ENCODE peak calls at places on chromosome 17, in six cellular contexts. G is left lung, Z is AG10803, X is heart left ventricle, E is fibroblast of pulmonary artery, P is adrenal gland. L is an unnamed sample.
A peak's percentile ranks its signal among the peaks of the same experiment; 100 is the strongest.

GRCh38 chr17:42744283-42744805 is 496 bp downstream of the EZH1 start:
- DNase-seq in Z (peak; percentile 56), E (peak; percentile 44), P (peak; percentile 78), X (peak; percentile 84), G (peak; percentile 81), L (peak; percentile 38)

GRCh38 chr17:67328026-67328425 is 38.4 kb downstream of the PSMD12 start:
- DNase-seq in E (no peak), X (no peak), P (no peak), Z (no peak), G (no peak), L (no peak)

GRCh38 chr17:49955157-49955556 is 13.8 kb upstream of the DLX4 start:
- DNase-seq in P (no peak), E (no peak), X (no peak), G (no peak), Z (no peak), L (no peak)

GRCh38 chr17:330993-331701 is 21.5 kb downstream of the RPH3AL start:
- DNase-seq in E (no peak), X (peak; percentile 83), G (no peak), Z (no peak), P (peak; percentile 67), L (no peak)

GRCh38 chr17:76009969-76010661 is 9.5 kb downstream of the CDK3 start:
- DNase-seq in X (no peak), P (no peak), Z (no peak), G (no peak), E (no peak), L (no peak)

GRCh38 chr17:32815460-32815859 is 61.5 kb downstream of the MYO1D start:
- DNase-seq in Z (no peak), E (no peak), G (no peak), X (no peak), P (no peak), L (no peak)

GRCh38 chr17:9432121-9432866 is 143.3 kb downstream of the STX8 start:
- DNase-seq in G (no peak), P (no peak), E (no peak), X (no peak), Z (peak; percentile 71), L (no peak)

GRCh38 chr17:17535957-17536356 is 39.8 kb upstream of the RASD1 start:
- DNase-seq in G (peak; percentile 77), P (peak; percentile 94), Z (peak; percentile 78), X (peak; percentile 89), E (peak; percentile 21), L (no peak)

GRCh38 chr17:33778505-33779398 is 476.3 kb upstream of the CCL2 start:
- DNase-seq in X (peak; percentile 31), E (peak; percentile 76), Z (peak; percentile 65), P (peak; percentile 36), G (no peak), L (peak; percentile 68)

GRCh38 chr17:172401-172800 is 9.0 kb downstream of the DOC2B start:
- DNase-seq in X (no peak), Z (no peak), P (no peak), G (no peak), E (no peak), L (no peak)

GRCh38 chr17:49834118-49834743 is 13.6 kb downstream of the TAC4 start:
- DNase-seq in X (no peak), P (no peak), E (no peak), Z (no peak), G (no peak), L (no peak)

GRCh38 chr17:64653985-64654355 is 8.1 kb downstream of the SMURF2 start:
- DNase-seq in G (no peak), P (no peak), X (no peak), Z (no peak), E (no peak), L (peak; percentile 45)

GRCh38 chr17:42623732-42624596 is 14.5 kb downstream of the TUBG1 start:
- DNase-seq in E (peak; percentile 30), Z (no peak), X (no peak), P (peak; percentile 89), G (no peak), L (peak; percentile 67)

GRCh38 chr17:66564992-66565465 is 262.6 kb downstream of the PRKCA start:
- DNase-seq in X (no peak), Z (peak; percentile 71), G (no peak), E (peak; percentile 82), P (no peak), L (peak; percentile 74)

GRCh38 chr17:30477758-30478115 is 529 bp downstream of the GOSR1 start:
- DNase-seq in X (no peak), Z (peak; percentile 20), P (no peak), E (peak; percentile 26), G (no peak), L (no peak)

GRCh38 chr17:3772764-3773163 is 28.2 kb downstream of the ITGAE start:
- DNase-seq in X (no peak), P (no peak), Z (no peak), E (no peak), G (no peak), L (no peak)

GRCh38 chr17:71163121-71163812 is 957.6 kb upstream of the SOX9 start:
- DNase-seq in P (no peak), G (no peak), E (peak; percentile 51), Z (no peak), X (no peak), L (no peak)

GRCh38 chr17:56064506-56064905 is 88.8 kb upstream of the ANKFN1 start:
- DNase-seq in G (no peak), Z (no peak), P (no peak), E (no peak), X (no peak), L (no peak)
- TF ChIP-seq CTCF in G (no peak), Z (no peak), P (no peak), E (no peak), X (no peak), L (no peak)

DNA sequence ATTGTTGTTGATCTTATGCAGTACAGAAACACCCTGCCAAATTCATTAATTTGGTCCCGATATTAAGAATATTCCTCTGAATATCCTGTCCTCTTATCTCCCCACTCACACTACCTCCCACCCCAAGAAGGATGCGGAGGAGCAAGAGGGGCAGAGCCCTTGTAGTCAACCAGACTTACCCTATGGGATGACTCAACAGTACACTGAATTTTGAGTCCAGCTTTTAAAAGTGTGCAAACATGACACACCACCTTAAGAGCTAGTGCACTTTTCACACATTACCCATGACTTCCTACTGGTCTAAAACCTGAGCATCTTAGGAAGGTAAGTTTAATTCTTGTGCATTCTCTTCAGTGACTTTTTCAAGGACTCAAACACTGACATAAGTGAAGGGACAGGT is 9.5 kb downstream of the USP22 start:
- DNase-seq in P (no peak), X (no peak), G (no peak), Z (no peak), E (no peak), L (no peak)
- H3K4me3 ChIP-seq in P (no peak overlapping the region), X (no peak overlapping the region), G (no peak overlapping the region), Z (no peak overlapping the region), E (no peak overlapping the region), L (no peak overlapping the region)

DNA sequence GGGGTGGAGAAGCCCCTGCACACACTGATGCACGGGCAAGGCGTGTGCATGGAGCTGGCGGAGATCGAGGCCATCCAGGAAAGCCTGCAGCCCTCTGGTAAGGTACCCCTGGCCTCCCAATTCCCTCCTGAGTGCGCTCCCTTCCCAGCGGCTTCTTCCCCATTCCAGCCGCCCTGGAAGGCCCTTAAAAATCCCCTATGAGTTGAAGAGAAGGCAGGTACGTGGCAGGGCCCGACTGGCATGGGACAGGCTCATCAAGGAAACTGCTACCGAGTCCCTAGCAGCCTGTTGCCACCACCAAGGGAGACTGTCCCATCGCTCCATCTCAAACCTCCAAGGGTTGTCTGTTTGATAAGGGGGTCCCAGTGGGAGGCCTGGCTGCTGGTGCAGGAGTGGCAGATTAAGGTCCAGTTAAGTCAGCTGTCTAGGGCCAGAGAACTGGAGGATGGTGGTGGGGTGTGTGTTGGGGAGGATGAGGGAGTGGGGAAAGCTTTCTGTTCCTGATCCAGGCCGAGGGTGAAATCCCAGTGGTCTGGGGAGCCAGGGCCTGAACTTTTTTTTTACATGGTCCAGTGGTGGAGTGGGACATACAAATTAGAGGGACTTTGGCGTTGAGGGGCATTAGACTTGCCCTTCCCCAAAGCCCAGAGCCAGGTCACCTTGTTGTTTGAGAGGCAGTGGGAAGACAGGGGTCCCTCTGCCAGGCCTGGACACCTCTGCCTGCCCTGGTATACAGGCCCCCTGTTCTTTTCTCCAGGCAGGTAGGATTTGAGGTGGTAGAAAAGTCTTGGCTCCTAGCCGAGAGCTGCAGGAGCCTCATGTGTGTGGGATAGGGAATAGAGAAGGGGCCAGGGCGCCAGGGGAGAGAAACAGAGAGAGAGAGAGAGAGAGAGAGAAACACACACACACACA is 994 bp downstream of the IGFBP4 start:
- DNase-seq in Z (no peak), X (no peak), E (peak; percentile 32), G (no peak), P (no peak), L (peak; percentile 54)
- TF ChIP-seq CTCF in Z (no peak), X (no peak), E (no peak), G (no peak), P (no peak), L (no peak)

GRCh38 chr17:38892620-38893019 is 22.8 kb downstream of the LASP1 start:
- DNase-seq in P (no peak), X (no peak), E (no peak), Z (no peak), G (no peak), L (no peak)
- H3K4me3 ChIP-seq in P (no peak overlapping the region), X (no peak overlapping the region), E (no peak overlapping the region), Z (no peak overlapping the region), G (no peak overlapping the region), L (no peak overlapping the region)

GRCh38 chr17:81871387-81872120 is 417 bp upstream of the ARHGDIA start:
- DNase-seq in E (peak; percentile 90), X (peak; percentile 95), G (peak; percentile 94), P (peak; percentile 52), Z (peak; percentile 89), L (peak; percentile 84)
- TF ChIP-seq CTCF in E (no peak), X (peak; percentile 73), G (no peak), P (no peak), Z (peak; percentile 17), L (no peak)

GRCh38 chr17:37816951-37817350 is 72.1 kb upstream of the HNF1B start:
- DNase-seq in X (no peak), G (no peak), E (no peak), Z (no peak), P (no peak), L (no peak)

GRCh38 chr17:37821025-37821713 is 76.3 kb upstream of the HNF1B start:
- DNase-seq in E (no peak), G (no peak), Z (no peak), P (no peak), X (no peak), L (peak; percentile 24)

GRCh38 chr17:37818689-37819088 is 73.8 kb upstream of the HNF1B start:
- DNase-seq in E (no peak), X (no peak), G (peak; percentile 69), Z (no peak), P (no peak), L (no peak)

GRCh38 chr17:37824534-37825485 is 80.0 kb upstream of the HNF1B start:
- DNase-seq in X (no peak), G (no peak), E (peak; percentile 75), P (peak; percentile 28), Z (peak; percentile 81), L (peak; percentile 71)

GRCh38 chr17:37820313-37821024 is 75.6 kb upstream of the HNF1B start:
- DNase-seq in G (no peak), X (no peak), P (no peak), Z (no peak), E (no peak), L (no peak)
- H3K4me3 ChIP-seq in G (no peak overlapping the region), X (no peak overlapping the region), P (no peak overlapping the region), Z (no peak overlapping the region), E (no peak overlapping the region), L (no peak overlapping the region)

DNA sequence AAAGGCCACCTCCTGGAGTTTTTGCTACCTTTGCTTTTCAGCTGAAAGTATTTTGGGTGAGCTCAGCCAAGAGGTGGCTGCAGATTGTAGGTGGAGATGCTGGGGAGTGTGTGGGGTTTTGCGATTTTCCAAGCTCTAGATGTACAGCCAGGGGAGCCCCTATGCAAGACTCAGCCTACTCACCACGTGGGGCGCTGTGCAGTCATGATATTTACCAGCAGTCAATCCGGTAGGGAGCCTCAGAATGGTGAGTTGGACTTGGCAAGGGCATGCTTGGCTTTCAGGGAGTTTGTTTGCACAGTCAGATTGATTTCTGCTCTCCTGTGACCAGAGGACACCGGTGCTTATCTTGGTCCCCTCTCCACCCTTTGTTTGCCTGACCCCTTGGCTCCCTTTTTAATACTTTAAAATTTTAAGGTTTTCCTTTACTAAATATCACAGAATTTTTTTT is 175.3 kb downstream of the UTP18 start:
- DNase-seq in E (peak; percentile 14), X (no peak), Z (peak; percentile 3), G (peak; percentile 41), P (no peak), L (peak; percentile 2)
- TF ChIP-seq CTCF in E (peak; percentile 22), X (peak; percentile 30), Z (peak; percentile 17), G (peak; percentile 14), P (no peak), L (no peak)